ENCODE peak calls at places on chromosomes 1 and 21, in five cellular contexts. D, Y, I, H and T are unnamed samples. For H3K27me3, the result is how much of the 10 kb centered on the place peaks cover.

GRCh38 chr21:26845750-26846035 is 484 bp upstream of the ADAMTS1 start:
- DNase-seq in D (no peak), Y (no peak), I (no peak), H (no peak), T (no peak)

GRCh38 chr1:222276062-222276461 is 271.8 kb downstream of the HHIPL2 start:
- DNase-seq in D (no peak), Y (no peak), I (no peak), H (no peak), T (no peak)

GRCh38 chr1:207579436-207579799 is 65.5 kb upstream of the CR1L start:
- DNase-seq in D (peak), Y (no peak), I (peak), H (peak), T (peak)

GRCh38 chr1:89608627-89609338 is 24.1 kb upstream of the LRRC8C start:
- DNase-seq in D (no peak), Y (no peak), I (peak), H (no peak), T (no peak)

GRCh38 chr1:154760469-154760933 is 109.6 kb downstream of the KCNN3 start:
- DNase-seq in D (peak), Y (peak), I (peak), H (no peak), T (no peak)

GRCh38 chr1:29551536-29551935 is 315.2 kb downstream of the PTPRU start:
- DNase-seq in D (no peak), Y (no peak), I (no peak), H (no peak), T (no peak)

GRCh38 chr1:153293847-153294246 is 18.9 kb downstream of the PGLYRP3 start:
- DNase-seq in D (no peak), Y (no peak), I (no peak), H (no peak), T (no peak)

GRCh38 chr1:10900265-10900651 is 103.8 kb upstream of the CASZ1 start:
- DNase-seq in D (no peak), Y (no peak), I (no peak), H (no peak), T (no peak)

GRCh38 chr1:233587958-233588799 is 25.7 kb upstream of the KCNK1 start:
- DNase-seq in D (no peak), Y (no peak), I (no peak), H (no peak), T (no peak)

GRCh38 chr1:236645016-236645680 is 40.8 kb upstream of the HEATR1 start:
- DNase-seq in D (no peak), Y (no peak), I (no peak), H (no peak), T (no peak)

GRCh38 chr1:91621907-91622306 is 121.3 kb downstream of the CDC7 start:
- DNase-seq in D (no peak), Y (no peak), I (no peak), H (no peak), T (no peak)

GRCh38 chr1:224852901-224853568 is 76.4 kb upstream of the DNAH14 start:
- DNase-seq in D (no peak), Y (no peak), I (no peak), H (peak), T (peak)

GRCh38 chr1:29842130-29842529 is 605.8 kb downstream of the PTPRU start:
- DNase-seq in D (no peak), Y (no peak), I (no peak), H (no peak), T (no peak)

GRCh38 chr1:86773331-86774288 is 69.2 kb downstream of the SH3GLB1 start:
- DNase-seq in D (no peak), Y (no peak), I (no peak), H (no peak), T (no peak)

GRCh38 chr1:65979145-65979544 is 186.4 kb downstream of the PDE4B start:
- DNase-seq in D (no peak), Y (no peak), I (no peak), H (no peak), T (peak)

GRCh38 chr1:188140958-188141357 is 1312.2 kb downstream of the PLA2G4A start:
- DNase-seq in D (no peak), Y (no peak), I (no peak), H (no peak), T (no peak)

GRCh38 chr1:20137055-20137454 is 2.1 kb upstream of the PLA2G2F start:
- DNase-seq in D (no peak), Y (no peak), I (no peak), H (no peak), T (no peak)

GRCh38 chr1:187267745-187268277 is 439.1 kb downstream of the PLA2G4A start:
- DNase-seq in D (no peak), Y (no peak), I (no peak), H (no peak), T (no peak)

GRCh38 chr21:31326478-31327247 is 17.4 kb downstream of the TIAM1 start:
- DNase-seq in D (no peak), Y (no peak), I (peak), H (no peak), T (no peak)

GRCh38 chr1:184036517-184036949 is 995 bp downstream of the COLGALT2 start:
- DNase-seq in D (no peak), Y (peak), I (no peak), H (peak), T (no peak)

GRCh38 chr1:46039571-46040052 is 92.8 kb downstream of the PIK3R3 start:
- DNase-seq in D (peak), Y (no peak), I (no peak), H (peak), T (no peak)

GRCh38 chr1:36208978-36209708 is 15.1 kb upstream of the THRAP3 start:
- DNase-seq in D (no peak), Y (no peak), I (no peak), H (peak), T (no peak)

GRCh38 chr1:203046984-203047630 is 20.8 kb downstream of the PPFIA4 start:
- DNase-seq in D (no peak), Y (no peak), I (no peak), H (peak), T (peak)

GRCh38 chr1:198265073-198265661 is 108.4 kb downstream of the NEK7 start:
- DNase-seq in D (no peak), Y (no peak), I (no peak), H (peak), T (peak)

GRCh38 chr1:910311-910880 is 13.3 kb upstream of the SAMD11 start:
- DNase-seq in D (peak), Y (peak), I (no peak), H (no peak), T (no peak)

GRCh38 chr1:91015794-91016550 is 5.9 kb downstream of the ZNF644 start:
- DNase-seq in D (no peak), Y (no peak), I (no peak), H (no peak), T (peak)

GRCh38 chr1:25773441-25774125 is 26.4 kb upstream of the SELENON start:
- DNase-seq in D (peak), Y (no peak), I (no peak), H (peak), T (no peak)

GRCh38 chr1:167082511-167083027 is 7.6 kb downstream of the GPA33 start:
- DNase-seq in D (no peak), Y (no peak), I (no peak), H (no peak), T (no peak)

GRCh38 chr1:207495816-207496792 is at the start of gene CR1:
- DNase-seq in D (peak), Y (peak), I (peak), H (no peak), T (no peak)

GRCh38 chr1:43587594-43587993 is 56.9 kb downstream of the PTPRF start:
- DNase-seq in D (no peak), Y (no peak), I (no peak), H (no peak), T (no peak)

GRCh38 chr1:245772739-245773138 is 618.0 kb downstream of the KIF26B start:
- DNase-seq in D (no peak), Y (no peak), I (no peak), H (no peak), T (no peak)

GRCh38 chr1:66585002-66585401 is 51.0 kb downstream of the SGIP1 start:
- DNase-seq in D (no peak), Y (no peak), I (no peak), H (no peak), T (no peak)

GRCh38 chr1:50251592-50252165 is 143.0 kb downstream of the ELAVL4 start:
- DNase-seq in D (no peak), Y (no peak), I (no peak), H (no peak), T (no peak)

GRCh38 chr21:43866233-43866632 is 1.2 kb downstream of the AGPAT3 start:
- DNase-seq in D (no peak), Y (peak), I (peak), H (peak), T (peak)

GRCh38 chr1:232335751-232336274 is 294.1 kb downstream of the SIPA1L2 start:
- DNase-seq in D (no peak), Y (no peak), I (no peak), H (no peak), T (no peak)

DNA sequence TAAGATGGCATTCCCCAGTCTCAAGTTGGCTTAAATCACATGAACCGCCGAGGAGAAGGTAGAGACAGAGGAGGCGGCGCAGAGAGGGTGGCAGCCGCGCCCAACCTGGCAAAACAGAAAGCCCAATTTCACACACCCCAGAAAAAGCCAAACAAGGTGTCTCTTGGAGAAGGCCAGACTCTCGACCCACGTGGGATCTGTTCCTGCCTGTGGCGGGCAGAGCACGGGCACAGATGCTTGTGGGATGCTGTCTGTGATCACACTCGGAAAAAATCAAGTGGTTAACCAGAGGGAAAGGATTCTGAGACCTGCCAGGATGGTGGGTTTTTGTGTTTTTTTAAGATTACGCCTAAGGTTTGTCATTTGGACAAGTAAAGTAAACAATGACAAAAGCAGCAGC is 80.7 kb downstream of the MRPL37 start:
- DNase-seq in D (no peak), Y (no peak), I (no peak), H (peak), T (peak)
- H3K27ac ChIP-seq in D (no peak), Y (no peak), I (no peak), H (no peak), T (no peak)

GRCh38 chr1:70190180-70190579 is 15.2 kb downstream of the LRRC40 start:
- DNase-seq in D (no peak), Y (no peak), I (no peak), H (no peak), T (no peak)

GRCh38 chr1:70188522-70188921 is 16.9 kb downstream of the LRRC40 start:
- DNase-seq in D (no peak), Y (no peak), I (no peak), H (no peak), T (no peak)
- H3K4me3 ChIP-seq in D (no peak), Y (no peak), I (no peak), H (no peak), T (no peak)

GRCh38 chr1:3238705-3239278 is 169.8 kb downstream of the PRDM16 start:
- DNase-seq in D (no peak), Y (no peak), I (no peak), H (no peak), T (no peak)
- H3K27me3 ChIP-seq in D (under half), Y (under half), I (under half), H (half or more), T (under half)

GRCh38 chr21:15224346-15225086 is 159.7 kb upstream of the NRIP1 start:
- DNase-seq in D (no peak), Y (no peak), I (no peak), H (peak), T (peak)

GRCh38 chr21:15227919-15228318 is 163.1 kb upstream of the NRIP1 start:
- DNase-seq in D (no peak), Y (no peak), I (no peak), H (no peak), T (no peak)

GRCh38 chr21:15219866-15220265 is 155.1 kb upstream of the NRIP1 start:
- DNase-seq in D (no peak), Y (no peak), I (no peak), H (no peak), T (no peak)

GRCh38 chr21:15221799-15222386 is 157.1 kb upstream of the NRIP1 start:
- DNase-seq in D (peak), Y (peak), I (no peak), H (peak), T (peak)

DNA sequence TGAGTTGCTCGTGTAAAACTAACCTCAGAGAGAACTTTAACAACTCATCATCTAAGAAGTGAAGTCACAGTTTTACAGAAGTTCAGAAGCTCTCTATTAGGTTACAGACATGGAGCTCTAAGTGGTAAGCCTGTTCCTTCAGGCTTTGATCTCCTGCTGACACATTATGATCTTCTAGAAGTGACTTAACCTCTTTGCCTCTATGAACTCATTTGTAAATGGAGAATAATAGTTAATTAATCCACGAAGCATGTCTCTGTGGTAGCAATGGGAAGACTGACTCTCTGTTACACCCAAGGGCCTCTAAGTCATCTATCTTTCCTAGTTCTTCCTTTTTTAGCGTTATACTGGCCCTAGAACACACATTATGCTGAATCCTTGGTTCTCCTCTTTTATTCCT is 157.9 kb upstream of the NRIP1 start:
- DNase-seq in D (no peak), Y (no peak), I (no peak), H (peak), T (no peak)
- H3K27ac ChIP-seq in D (no peak), Y (no peak), I (no peak), H (no peak), T (no peak)